ENCODE peak calls at places on chromosomes 2 and 18, in five cellular contexts. One of them, this sample, is unnamed.

GRCh38 chr2:119702918-119703401 is 24.0 kb downstream of the TMEM177 start:
- DNase-seq in endodermal cell: peak; percentile 96
- DNase-seq in astrocyte: peak; percentile 24
- DNase-seq in thoracic aorta: no peak
- DNase-seq in tibial artery: no peak
- DNase-seq in this sample: peak; percentile 93

GRCh38 chr2:238743243-238744068 is 104.4 kb upstream of the TWIST2 start:
- DNase-seq in tibial artery: no peak
- DNase-seq in thoracic aorta: no peak
- DNase-seq in astrocyte: peak; percentile 58
- DNase-seq in endodermal cell: no peak
- DNase-seq in this sample: no peak

GRCh38 chr2:241309684-241310117 is 5.8 kb downstream of the HDLBP start:
- DNase-seq in tibial artery: no peak
- DNase-seq in endodermal cell: no peak
- DNase-seq in thoracic aorta: no peak
- DNase-seq in astrocyte: peak; percentile 74
- DNase-seq in this sample: peak; percentile 80

GRCh38 chr2:207230261-207231105 is 64.7 kb upstream of the KLF7 start:
- DNase-seq in endodermal cell: peak; percentile 80
- DNase-seq in astrocyte: no peak
- DNase-seq in thoracic aorta: no peak
- DNase-seq in tibial artery: no peak
- DNase-seq in this sample: no peak

GRCh38 chr2:164784376-164784775 is 57.2 kb downstream of the COBLL1 start:
- DNase-seq in astrocyte: peak; percentile 65
- DNase-seq in tibial artery: no peak
- DNase-seq in thoracic aorta: no peak
- DNase-seq in endodermal cell: no peak
- DNase-seq in this sample: no peak

GRCh38 chr2:212712466-212712865 is 173.9 kb upstream of the ERBB4 start:
- DNase-seq in thoracic aorta: no peak
- DNase-seq in endodermal cell: no peak
- DNase-seq in tibial artery: no peak
- DNase-seq in astrocyte: no peak
- DNase-seq in this sample: no peak

GRCh38 chr2:60644942-60645341 is 91.5 kb upstream of the BCL11A start:
- DNase-seq in thoracic aorta: no peak
- DNase-seq in astrocyte: no peak
- DNase-seq in endodermal cell: no peak
- DNase-seq in tibial artery: no peak
- DNase-seq in this sample: no peak

GRCh38 chr2:207503234-207503633 is 26.5 kb upstream of the CREB1 start:
- DNase-seq in thoracic aorta: no peak
- DNase-seq in tibial artery: peak; percentile 29
- DNase-seq in astrocyte: peak; percentile 22
- DNase-seq in endodermal cell: peak; percentile 51
- DNase-seq in this sample: no peak

GRCh38 chr2:101473911-101474751 is 781 bp downstream of the RFX8 start:
- DNase-seq in thoracic aorta: no peak
- DNase-seq in tibial artery: peak; percentile 36
- DNase-seq in endodermal cell: peak; percentile 86
- DNase-seq in astrocyte: peak; percentile 47
- DNase-seq in this sample: peak; percentile 85

GRCh38 chr2:202950592-202950991 is 38.5 kb downstream of the CARF start:
- DNase-seq in tibial artery: no peak
- DNase-seq in endodermal cell: no peak
- DNase-seq in astrocyte: no peak
- DNase-seq in thoracic aorta: no peak
- DNase-seq in this sample: no peak

GRCh38 chr2:238869293-238870124 is 21.6 kb downstream of the TWIST2 start:
- DNase-seq in tibial artery: no peak
- DNase-seq in thoracic aorta: no peak
- DNase-seq in astrocyte: peak; percentile 46
- DNase-seq in endodermal cell: peak; percentile 50
- DNase-seq in this sample: peak; percentile 18

GRCh38 chr18:48680871-48681270 is 142.0 kb downstream of the CTIF start:
- DNase-seq in tibial artery: peak; percentile 94
- DNase-seq in endodermal cell: no peak
- DNase-seq in astrocyte: no peak
- DNase-seq in thoracic aorta: peak; percentile 89
- DNase-seq in this sample: peak; percentile 75

GRCh38 chr2:190670182-190670946 is 21.5 kb downstream of the NAB1 start:
- DNase-seq in thoracic aorta: no peak
- DNase-seq in astrocyte: no peak
- DNase-seq in tibial artery: no peak
- DNase-seq in endodermal cell: no peak
- DNase-seq in this sample: no peak

GRCh38 chr18:8830067-8831060 is 125.0 kb downstream of the MTCL1 start:
- DNase-seq in thoracic aorta: no peak
- DNase-seq in tibial artery: no peak
- DNase-seq in endodermal cell: no peak
- DNase-seq in astrocyte: no peak
- DNase-seq in this sample: no peak

GRCh38 chr2:170895023-170895759 is 33.9 kb upstream of the GORASP2 start:
- DNase-seq in astrocyte: peak; percentile 36
- DNase-seq in tibial artery: no peak
- DNase-seq in endodermal cell: no peak
- DNase-seq in thoracic aorta: no peak
- DNase-seq in this sample: no peak

GRCh38 chr2:73981081-73981968 is 3.4 kb upstream of the TET3 start:
- DNase-seq in tibial artery: no peak
- DNase-seq in thoracic aorta: no peak
- DNase-seq in astrocyte: no peak
- DNase-seq in endodermal cell: peak; percentile 92
- DNase-seq in this sample: peak; percentile 87

GRCh38 chr2:69474688-69475087 is 37.5 kb upstream of the NFU1 start:
- DNase-seq in endodermal cell: no peak
- DNase-seq in tibial artery: no peak
- DNase-seq in thoracic aorta: no peak
- DNase-seq in astrocyte: no peak
- DNase-seq in this sample: no peak

GRCh38 chr2:165902929-165903328 is 50.6 kb downstream of the TTC21B start:
- DNase-seq in astrocyte: no peak
- DNase-seq in tibial artery: no peak
- DNase-seq in thoracic aorta: no peak
- DNase-seq in endodermal cell: no peak
- DNase-seq in this sample: no peak

GRCh38 chr2:122023059-122023879 is 267.8 kb downstream of the TSN start:
- DNase-seq in tibial artery: no peak
- DNase-seq in astrocyte: no peak
- DNase-seq in thoracic aorta: no peak
- DNase-seq in endodermal cell: no peak
- DNase-seq in this sample: no peak

GRCh38 chr2:40957508-40957907 is 505.6 kb upstream of the SLC8A1 start:
- DNase-seq in thoracic aorta: no peak
- DNase-seq in astrocyte: no peak
- DNase-seq in endodermal cell: no peak
- DNase-seq in tibial artery: peak; percentile 18
- DNase-seq in this sample: peak; percentile 55

GRCh38 chr2:147382322-147382948 is 462.4 kb upstream of the ACVR2A start:
- DNase-seq in endodermal cell: no peak
- DNase-seq in astrocyte: no peak
- DNase-seq in thoracic aorta: no peak
- DNase-seq in tibial artery: no peak
- DNase-seq in this sample: no peak

GRCh38 chr18:51398104-51398503 is 200.6 kb upstream of the MEX3C start:
- DNase-seq in tibial artery: no peak
- DNase-seq in endodermal cell: no peak
- DNase-seq in thoracic aorta: no peak
- DNase-seq in astrocyte: no peak
- DNase-seq in this sample: no peak

GRCh38 chr2:122451040-122451439 is 695.6 kb downstream of the TSN start:
- DNase-seq in endodermal cell: peak; percentile 57
- DNase-seq in tibial artery: no peak
- DNase-seq in astrocyte: no peak
- DNase-seq in thoracic aorta: no peak
- DNase-seq in this sample: no peak

GRCh38 chr2:67463810-67464209 is 66.7 kb downstream of the ETAA1 start:
- DNase-seq in thoracic aorta: no peak
- DNase-seq in tibial artery: no peak
- DNase-seq in astrocyte: peak; percentile 94
- DNase-seq in endodermal cell: no peak
- DNase-seq in this sample: no peak

GRCh38 chr2:104444392-104444791 is 409.5 kb upstream of the POU3F3 start:
- DNase-seq in tibial artery: no peak
- DNase-seq in thoracic aorta: no peak
- DNase-seq in astrocyte: peak; percentile 76
- DNase-seq in endodermal cell: no peak
- DNase-seq in this sample: no peak

GRCh38 chr18:60066576-60066975 is 166.8 kb downstream of the PMAIP1 start:
- DNase-seq in endodermal cell: no peak
- DNase-seq in tibial artery: no peak
- DNase-seq in thoracic aorta: no peak
- DNase-seq in astrocyte: no peak
- DNase-seq in this sample: no peak
- H3K4me3 ChIP-seq in endodermal cell: peak overlapping the region; percentile 68
- H3K4me3 ChIP-seq in tibial artery: no peak overlapping the region
- H3K4me3 ChIP-seq in thoracic aorta: no peak overlapping the region
- H3K4me3 ChIP-seq in astrocyte: no peak overlapping the region
- H3K4me3 ChIP-seq in this sample: no peak overlapping the region

DNA sequence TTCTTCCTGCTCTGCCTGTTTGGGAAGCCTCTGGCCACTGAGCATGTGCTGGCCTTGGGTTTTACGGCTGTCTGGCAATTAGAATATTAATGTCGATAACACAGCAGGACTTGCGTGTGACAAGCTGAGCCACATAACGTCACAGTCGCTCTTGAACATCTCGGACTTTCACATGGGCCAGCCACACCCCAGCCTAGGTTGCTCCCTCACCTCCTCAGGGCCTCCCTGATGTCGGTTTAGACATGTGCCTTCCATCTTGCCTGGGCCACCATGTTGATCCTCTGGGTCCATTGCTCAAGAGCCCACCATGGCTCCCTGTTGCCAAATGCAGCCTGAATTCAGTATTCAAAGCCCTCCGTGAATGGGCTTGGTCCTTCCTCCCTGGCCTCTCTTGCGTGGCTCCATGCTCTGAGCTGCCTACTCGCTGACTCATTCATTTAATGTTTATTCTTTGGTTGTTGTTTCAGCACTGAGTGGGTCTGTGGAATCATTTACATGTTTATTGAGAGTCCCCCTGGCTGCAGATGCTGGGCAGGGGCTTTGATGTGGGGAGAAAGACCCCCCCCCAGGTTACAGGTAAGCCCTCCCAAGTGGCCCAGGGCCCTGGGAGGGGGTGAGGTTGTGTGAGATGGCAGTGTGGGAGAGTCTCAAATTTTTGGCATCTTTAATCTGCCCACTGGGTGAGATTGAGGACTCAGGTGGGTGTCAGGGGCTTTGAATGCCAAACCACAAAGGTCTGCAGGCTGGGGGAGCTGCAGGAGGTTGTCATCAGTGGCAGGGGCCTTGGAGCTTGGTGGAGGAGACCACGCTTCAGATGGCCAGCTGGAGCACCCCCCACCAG is 62.0 kb downstream of the ODC1 start:
- DNase-seq in astrocyte: peak; percentile 71
- DNase-seq in thoracic aorta: no peak
- DNase-seq in tibial artery: no peak
- DNase-seq in endodermal cell: no peak
- DNase-seq in this sample: no peak
- H3K4me3 ChIP-seq in astrocyte: no peak overlapping the region
- H3K4me3 ChIP-seq in thoracic aorta: no peak overlapping the region
- H3K4me3 ChIP-seq in tibial artery: no peak overlapping the region
- H3K4me3 ChIP-seq in endodermal cell: no peak overlapping the region
- H3K4me3 ChIP-seq in this sample: no peak overlapping the region

GRCh38 chr18:75544496-75544895 is 117.0 kb upstream of the SMIM21 start:
- DNase-seq in endodermal cell: no peak
- DNase-seq in thoracic aorta: no peak
- DNase-seq in astrocyte: peak; percentile 81
- DNase-seq in tibial artery: no peak
- DNase-seq in this sample: no peak
- H3K4me3 ChIP-seq in endodermal cell: no peak overlapping the region
- H3K4me3 ChIP-seq in thoracic aorta: no peak overlapping the region
- H3K4me3 ChIP-seq in astrocyte: no peak overlapping the region
- H3K4me3 ChIP-seq in tibial artery: no peak overlapping the region
- H3K4me3 ChIP-seq in this sample: no peak overlapping the region

GRCh38 chr2:154697422-154698237 is 865 bp upstream of the KCNJ3 start:
- DNase-seq in thoracic aorta: no peak
- DNase-seq in astrocyte: peak; percentile 1
- DNase-seq in tibial artery: peak; percentile 22
- DNase-seq in endodermal cell: peak; percentile 85
- DNase-seq in this sample: peak; percentile 71
- H3K4me3 ChIP-seq in thoracic aorta: peak overlapping the region; percentile 72
- H3K4me3 ChIP-seq in astrocyte: peak overlapping the region; percentile 41
- H3K4me3 ChIP-seq in tibial artery: peak overlapping the region; percentile 79
- H3K4me3 ChIP-seq in endodermal cell: peak overlapping the region; percentile 78
- H3K4me3 ChIP-seq in this sample: peak overlapping the region; percentile 43

GRCh38 chr2:181456660-181457120 is 496 bp upstream of the ITGA4 start:
- DNase-seq in astrocyte: peak; percentile 20
- DNase-seq in thoracic aorta: no peak
- DNase-seq in endodermal cell: peak; percentile 78
- DNase-seq in tibial artery: peak; percentile 30
- DNase-seq in this sample: peak; percentile 97
- H3K4me3 ChIP-seq in astrocyte: peak overlapping the region; percentile 82
- H3K4me3 ChIP-seq in thoracic aorta: peak overlapping the region; percentile 73
- H3K4me3 ChIP-seq in endodermal cell: peak overlapping the region; percentile 80
- H3K4me3 ChIP-seq in tibial artery: peak overlapping the region; percentile 45
- H3K4me3 ChIP-seq in this sample: peak overlapping the region; percentile 63

GRCh38 chr2:234458466-234458865 is 38.4 kb downstream of the ARL4C start:
- DNase-seq in endodermal cell: no peak
- DNase-seq in thoracic aorta: no peak
- DNase-seq in astrocyte: peak; percentile 83
- DNase-seq in tibial artery: no peak
- DNase-seq in this sample: no peak
- H3K4me3 ChIP-seq in endodermal cell: no peak overlapping the region
- H3K4me3 ChIP-seq in thoracic aorta: no peak overlapping the region
- H3K4me3 ChIP-seq in astrocyte: no peak overlapping the region
- H3K4me3 ChIP-seq in tibial artery: no peak overlapping the region
- H3K4me3 ChIP-seq in this sample: no peak overlapping the region

GRCh38 chr2:209260281-209260680 is 163.6 kb upstream of the MAP2 start:
- DNase-seq in tibial artery: no peak
- DNase-seq in astrocyte: no peak
- DNase-seq in endodermal cell: no peak
- DNase-seq in thoracic aorta: no peak
- DNase-seq in this sample: no peak

GRCh38 chr2:209259767-209260166 is 164.1 kb upstream of the MAP2 start:
- DNase-seq in tibial artery: no peak
- DNase-seq in endodermal cell: no peak
- DNase-seq in astrocyte: no peak
- DNase-seq in thoracic aorta: no peak
- DNase-seq in this sample: no peak
- H3K4me3 ChIP-seq in tibial artery: no peak overlapping the region
- H3K4me3 ChIP-seq in endodermal cell: no peak overlapping the region
- H3K4me3 ChIP-seq in astrocyte: no peak overlapping the region
- H3K4me3 ChIP-seq in thoracic aorta: no peak overlapping the region
- H3K4me3 ChIP-seq in this sample: no peak overlapping the region

DNA sequence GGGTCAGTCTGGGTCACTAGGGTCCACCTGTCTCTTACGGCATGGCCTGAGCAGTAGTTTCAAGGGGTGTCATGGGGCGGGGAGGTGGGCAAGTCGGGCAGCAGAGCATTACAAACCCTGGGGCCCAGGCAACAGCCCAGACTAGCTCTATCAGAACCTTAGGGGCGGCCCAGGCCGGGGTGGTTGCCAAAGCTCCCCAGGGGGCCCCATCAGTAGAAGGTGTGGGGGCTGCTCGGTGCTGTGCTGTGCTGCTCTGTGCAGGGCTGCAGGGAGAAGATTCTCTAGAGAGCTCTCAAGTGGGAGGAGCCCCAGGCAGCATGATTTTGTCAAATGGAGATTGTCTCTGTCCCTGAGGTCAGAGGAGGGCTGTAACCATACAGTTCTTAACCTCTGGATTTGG is 36.4 kb upstream of the SLC14A1 start:
- DNase-seq in thoracic aorta: no peak
- DNase-seq in astrocyte: no peak
- DNase-seq in endodermal cell: no peak
- DNase-seq in tibial artery: no peak
- DNase-seq in this sample: peak; percentile 90
- H3K4me3 ChIP-seq in thoracic aorta: no peak overlapping the region
- H3K4me3 ChIP-seq in astrocyte: no peak overlapping the region
- H3K4me3 ChIP-seq in endodermal cell: no peak overlapping the region
- H3K4me3 ChIP-seq in tibial artery: no peak overlapping the region
- H3K4me3 ChIP-seq in this sample: peak overlapping the region; percentile 29